ENCODE peak calls at places on chromosome 6, in five cellular contexts. Y is breast epithelium, N is AG04449, G is MM.1S, Z is omental fat pad. D is an unnamed sample.

GRCh38 chr6:124158024-124158423 is 354.4 kb downstream of the NKAIN2 start:
- DNase-seq in G (no peak), Y (no peak), Z (no peak), N (no peak), D (no peak)

GRCh38 chr6:122609881-122610689 is at the start of gene PKIB:
- DNase-seq in Z (peak), G (peak), Y (peak), N (no peak), D (no peak)

GRCh38 chr6:130843575-130844320 is 16.5 kb downstream of the SMLR1 start:
- DNase-seq in Y (no peak), G (peak), Z (no peak), N (no peak), D (no peak)

GRCh38 chr6:10730254-10730653 is 7.4 kb downstream of the TMEM14C start:
- DNase-seq in N (no peak), G (no peak), Y (no peak), Z (no peak), D (no peak)

GRCh38 chr6:42224222-42225042 is 6.8 kb upstream of the MRPS10 start:
- DNase-seq in Z (no peak), G (no peak), N (no peak), Y (no peak), D (no peak)

GRCh38 chr6:150306290-150306689 is 62.5 kb upstream of the IYD start:
- DNase-seq in Z (no peak), Y (no peak), N (no peak), G (no peak), D (no peak)

GRCh38 chr6:153090241-153090930 is 40.7 kb downstream of the RGS17 start:
- DNase-seq in Y (no peak), N (peak), G (peak), Z (no peak), D (no peak)

GRCh38 chr6:156866181-156866862 is 89.1 kb downstream of the ARID1B start:
- DNase-seq in Z (no peak), N (no peak), G (peak), Y (no peak), D (no peak)

GRCh38 chr6:83592770-83593394 is 80.5 kb downstream of the PRSS35 start:
- DNase-seq in N (no peak), G (peak), Z (no peak), Y (no peak), D (no peak)

GRCh38 chr6:108115598-108116058 is 41.1 kb upstream of the OSTM1 start:
- DNase-seq in Z (no peak), Y (no peak), N (no peak), G (no peak), D (no peak)

GRCh38 chr6:28393912-28394662 is 5.5 kb downstream of the ZSCAN12 start:
- DNase-seq in Y (no peak), N (no peak), G (no peak), Z (no peak), D (no peak)

D was measured in GOT3.